ENCODE peak calls at places on chromosome 18, in five cellular contexts. One of them, this sample, is unnamed.

GRCh38 chr18:70840649-70841048 is 551.8 kb downstream of the SOCS6 start:
- DNase-seq in Right ventricle myocardium superior: no peak
- DNase-seq in NCI-H2107: no peak
- DNase-seq in NAMALWA: no peak
- DNase-seq in NCI-H1417 treated with DMSO at 0.1 percent for 48 hours: no peak
- DNase-seq in this sample: no peak

GRCh38 chr18:23336072-23336471 is 117.0 kb upstream of the RIOK3 start:
- DNase-seq in Right ventricle myocardium superior: no peak
- DNase-seq in NCI-H2107: no peak
- DNase-seq in NAMALWA: no peak
- DNase-seq in NCI-H1417 treated with DMSO at 0.1 percent for 48 hours: no peak
- DNase-seq in this sample: no peak

GRCh38 chr18:58336605-58337004 is 292.3 kb downstream of the ALPK2 start:
- DNase-seq in Right ventricle myocardium superior: no peak
- DNase-seq in NCI-H2107: no peak
- DNase-seq in NAMALWA: no peak
- DNase-seq in NCI-H1417 treated with DMSO at 0.1 percent for 48 hours: no peak
- DNase-seq in this sample: no peak

GRCh38 chr18:67692811-67693210 is 176.3 kb upstream of the DSEL start:
- DNase-seq in Right ventricle myocardium superior: no peak
- DNase-seq in NCI-H2107: no peak
- DNase-seq in NAMALWA: no peak
- DNase-seq in NCI-H1417 treated with DMSO at 0.1 percent for 48 hours: no peak
- DNase-seq in this sample: no peak

GRCh38 chr18:35030234-35030989 is 10.8 kb upstream of the MAPRE2 start:
- DNase-seq in Right ventricle myocardium superior: no peak
- DNase-seq in NCI-H2107: no peak
- DNase-seq in NAMALWA: peak; percentile 47
- DNase-seq in NCI-H1417 treated with DMSO at 0.1 percent for 48 hours: no peak
- DNase-seq in this sample: no peak

GRCh38 chr18:12838178-12838634 is 45.8 kb downstream of the PTPN2 start:
- DNase-seq in Right ventricle myocardium superior: peak; percentile 45
- DNase-seq in NCI-H2107: no peak
- DNase-seq in NAMALWA: peak; percentile 49
- DNase-seq in NCI-H1417 treated with DMSO at 0.1 percent for 48 hours: no peak
- DNase-seq in this sample: peak; percentile 88

GRCh38 chr18:2680216-2680792 is 24.8 kb downstream of the SMCHD1 start:
- DNase-seq in Right ventricle myocardium superior: no peak
- DNase-seq in NCI-H2107: no peak
- DNase-seq in NAMALWA: no peak
- DNase-seq in NCI-H1417 treated with DMSO at 0.1 percent for 48 hours: no peak
- DNase-seq in this sample: no peak

GRCh38 chr18:62398291-62398690 is 73.2 kb downstream of the TNFRSF11A start:
- DNase-seq in Right ventricle myocardium superior: no peak
- DNase-seq in NCI-H2107: no peak
- DNase-seq in NAMALWA: no peak
- DNase-seq in NCI-H1417 treated with DMSO at 0.1 percent for 48 hours: no peak
- DNase-seq in this sample: no peak

GRCh38 chr18:73717570-73717969 is 430.1 kb downstream of the FBXO15 start:
- DNase-seq in Right ventricle myocardium superior: no peak
- DNase-seq in NCI-H2107: no peak
- DNase-seq in NAMALWA: no peak
- DNase-seq in NCI-H1417 treated with DMSO at 0.1 percent for 48 hours: no peak
- DNase-seq in this sample: no peak

GRCh38 chr18:80246656-80247402 is 485 bp downstream of the PARD6G start:
- DNase-seq in Right ventricle myocardium superior: peak; percentile 48
- DNase-seq in NCI-H2107: no peak
- DNase-seq in NAMALWA: no peak
- DNase-seq in NCI-H1417 treated with DMSO at 0.1 percent for 48 hours: no peak
- DNase-seq in this sample: peak; percentile 85

GRCh38 chr18:9094307-9095226 is 7.9 kb upstream of the NDUFV2 start:
- DNase-seq in Right ventricle myocardium superior: no peak
- DNase-seq in NCI-H2107: no peak
- DNase-seq in NAMALWA: no peak
- DNase-seq in NCI-H1417 treated with DMSO at 0.1 percent for 48 hours: no peak
- DNase-seq in this sample: no peak

GRCh38 chr18:45518770-45519169 is 96.5 kb upstream of the SLC14A2 start:
- DNase-seq in Right ventricle myocardium superior: no peak
- DNase-seq in NCI-H2107: peak; percentile 59
- DNase-seq in NAMALWA: no peak
- DNase-seq in NCI-H1417 treated with DMSO at 0.1 percent for 48 hours: no peak
- DNase-seq in this sample: no peak

GRCh38 chr18:8526316-8526715 is 82.9 kb upstream of the RAB12 start:
- DNase-seq in Right ventricle myocardium superior: no peak
- DNase-seq in NCI-H2107: no peak
- DNase-seq in NAMALWA: no peak
- DNase-seq in NCI-H1417 treated with DMSO at 0.1 percent for 48 hours: no peak
- DNase-seq in this sample: no peak

GRCh38 chr18:8091042-8091441 is 518.2 kb upstream of the RAB12 start:
- DNase-seq in Right ventricle myocardium superior: no peak
- DNase-seq in NCI-H2107: no peak
- DNase-seq in NAMALWA: no peak
- DNase-seq in NCI-H1417 treated with DMSO at 0.1 percent for 48 hours: no peak
- DNase-seq in this sample: no peak

GRCh38 chr18:25467226-25468065 is 115.5 kb upstream of the ZNF521 start:
- DNase-seq in Right ventricle myocardium superior: peak; percentile 83
- DNase-seq in NCI-H2107: no peak
- DNase-seq in NAMALWA: no peak
- DNase-seq in NCI-H1417 treated with DMSO at 0.1 percent for 48 hours: no peak
- DNase-seq in this sample: no peak

GRCh38 chr18:47883771-47884413 is 46.6 kb downstream of the SMAD2 start:
- DNase-seq in Right ventricle myocardium superior: no peak
- DNase-seq in NCI-H2107: peak; percentile 44
- DNase-seq in NAMALWA: no peak
- DNase-seq in NCI-H1417 treated with DMSO at 0.1 percent for 48 hours: no peak
- DNase-seq in this sample: no peak

GRCh38 chr18:25464211-25464610 is 112.2 kb upstream of the ZNF521 start:
- DNase-seq in Right ventricle myocardium superior: no peak
- DNase-seq in NCI-H2107: no peak
- DNase-seq in NAMALWA: no peak
- DNase-seq in NCI-H1417 treated with DMSO at 0.1 percent for 48 hours: no peak
- DNase-seq in this sample: no peak

GRCh38 chr18:61992923-61993322 is 100.1 kb upstream of the RNF152 start:
- DNase-seq in Right ventricle myocardium superior: no peak
- DNase-seq in NCI-H2107: no peak
- DNase-seq in NAMALWA: no peak
- DNase-seq in NCI-H1417 treated with DMSO at 0.1 percent for 48 hours: no peak
- DNase-seq in this sample: no peak

GRCh38 chr18:12779456-12779855 is 76.6 kb downstream of the PSMG2 start:
- DNase-seq in Right ventricle myocardium superior: no peak
- DNase-seq in NCI-H2107: no peak
- DNase-seq in NAMALWA: no peak
- DNase-seq in NCI-H1417 treated with DMSO at 0.1 percent for 48 hours: no peak
- DNase-seq in this sample: no peak

This sample was measured in kidney.